ENCODE peak calls at places on chromosomes 1 and 21, in four cellular contexts. X, M, K and Q are unnamed samples. For H3K9me3 and H3K4me1, the result is how much of the 10 kb centered on the place peaks cover.

GRCh38 chr21:37848721-37849490 is 67.4 kb downstream of the KCNJ6 start:
- DNase-seq in K (no peak), X (no peak), M (no peak), Q (no peak)

GRCh38 chr1:100354971-100355394 is 2.7 kb downstream of the CDC14A start:
- DNase-seq in K (no peak), M (no peak), X (no peak), Q (peak)

GRCh38 chr1:7784492-7785071 is 491 bp downstream of the PER3 start:
- DNase-seq in K (peak), M (no peak), X (peak), Q (peak)

GRCh38 chr1:20102875-20103274 is 16.5 kb downstream of the PLA2G2D start:
- DNase-seq in K (no peak), X (no peak), M (no peak), Q (no peak)

GRCh38 chr1:163085041-163085903 is 16.1 kb downstream of the RGS4 start:
- DNase-seq in K (no peak), M (no peak), X (no peak), Q (no peak)

GRCh38 chr1:119324198-119324597 is 44.4 kb upstream of the HAO2 start:
- DNase-seq in X (no peak), K (no peak), M (no peak), Q (no peak)

GRCh38 chr1:64474639-64475038 is 4.7 kb downstream of the CACHD1 start:
- DNase-seq in X (peak), K (peak), M (peak), Q (no peak)

GRCh38 chr1:201119206-201119814 is 7.1 kb upstream of the CACNA1S start:
- DNase-seq in K (peak), M (peak), X (no peak), Q (peak)

GRCh38 chr1:209756608-209757445 is 974 bp downstream of the TRAF3IP3 start:
- DNase-seq in M (no peak), K (no peak), X (peak), Q (no peak)

GRCh38 chr1:93770640-93771039 is 89.0 kb upstream of the BCAR3 start:
- DNase-seq in X (no peak), M (no peak), K (no peak), Q (peak)

GRCh38 chr1:93766451-93766850 is 84.8 kb upstream of the BCAR3 start:
- DNase-seq in M (no peak), X (no peak), K (no peak), Q (no peak)

GRCh38 chr1:93769767-93770166 is 88.1 kb upstream of the BCAR3 start:
- DNase-seq in M (no peak), X (no peak), K (no peak), Q (no peak)

GRCh38 chr1:93771843-93772242 is 90.2 kb upstream of the BCAR3 start:
- DNase-seq in M (no peak), X (no peak), K (no peak), Q (no peak)

GRCh38 chr1:93768380-93768863 is 86.8 kb upstream of the BCAR3 start:
- DNase-seq in X (no peak), M (peak), K (no peak), Q (no peak)
- H3K27ac ChIP-seq in X (peak), M (peak), K (no peak), Q (no peak)

GRCh38 chr1:237921290-237921689 is 30.6 kb upstream of the ZP4 start:
- DNase-seq in X (no peak), M (no peak), K (no peak), Q (no peak)
- H3K9me3 ChIP-seq in X (under half), M (under half), K (under half), Q (under half)

GRCh38 chr1:1435094-1435903 is at the start of gene VWA1:
- DNase-seq in X (peak), M (peak), K (peak), Q (no peak)
- H3K4me1 ChIP-seq in X (under half), M (under half), K (half or more), Q (under half)

GRCh38 chr1:222818171-222818570 is 3.3 kb downstream of the DISP1 start:
- DNase-seq in M (no peak), K (no peak), X (no peak), Q (no peak)
- H3K27ac ChIP-seq in M (peak), K (no peak), X (no peak), Q (no peak)

GRCh38 chr1:49651136-49651535 is 372.6 kb downstream of the AGBL4 start:
- DNase-seq in M (no peak), K (no peak), X (no peak), Q (no peak)
- H3K9me3 ChIP-seq in M (under half), K (under half), X (under half), Q (under half)

GRCh38 chr1:31930827-31931226 is 7.3 kb downstream of the PTP4A2 start:
- DNase-seq in X (no peak), M (no peak), K (no peak), Q (no peak)
- H3K4me1 ChIP-seq in X (under half), M (under half), K (half or more), Q (half or more)

DNA sequence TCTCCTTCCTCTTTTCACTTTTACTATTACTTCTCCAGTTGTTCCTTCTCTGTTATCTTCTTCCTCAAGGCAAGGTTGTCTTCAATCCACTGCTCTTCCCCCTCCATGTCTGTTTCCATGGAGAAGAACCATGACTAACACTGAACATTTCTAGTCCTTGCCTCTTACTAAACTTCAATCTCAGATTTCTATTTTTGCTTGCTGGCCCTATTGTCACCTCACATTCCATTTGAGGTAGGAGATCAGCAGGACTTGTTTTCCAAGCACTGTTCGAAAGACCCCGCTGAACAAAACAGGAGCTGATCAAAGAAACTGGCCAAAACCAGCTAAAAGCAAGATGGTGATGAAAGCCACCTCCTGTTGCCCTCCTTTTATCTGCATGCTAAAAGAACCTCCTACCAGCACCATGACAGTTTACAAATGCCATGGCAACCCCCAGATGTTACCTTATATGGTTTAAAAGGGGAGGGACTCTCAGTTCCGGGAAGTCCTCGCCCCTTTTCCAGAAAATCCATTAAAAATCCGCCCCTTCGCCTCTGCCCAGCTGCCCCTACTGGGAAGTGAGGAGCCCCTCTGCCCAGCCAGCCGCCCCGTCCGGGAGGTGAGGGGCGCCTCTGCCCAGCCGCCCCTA is 22.6 kb downstream of the GON4L start:
- DNase-seq in K (no peak), M (peak), X (no peak), Q (peak)
- H3K27ac ChIP-seq in K (no peak), M (peak), X (no peak), Q (no peak)